ENCODE peak calls at places on chromosomes 16 and 17, in four cellular contexts. M is left ventricle myocardium inferior, J is right lobe of liver, B is transverse colon. R is an unnamed sample. For H3K4me1, the result is how much of the 10 kb centered on the place peaks cover.

GRCh38 chr17:18157354-18157985 is 26.2 kb upstream of the ALKBH5 start:
- DNase-seq in M (no peak), J (no peak), B (no peak), R (no peak)

GRCh38 chr16:74730049-74730683 is 29.5 kb upstream of the MLKL start:
- DNase-seq in M (no peak), J (no peak), B (peak), R (no peak)

GRCh38 chr17:46978489-46979022 is 497 bp downstream of the RPRML start:
- DNase-seq in M (no peak), J (no peak), B (no peak), R (no peak)

GRCh38 chr16:4637501-4638166 is 13.0 kb downstream of the MGRN1 start:
- DNase-seq in M (no peak), J (no peak), B (no peak), R (no peak)

GRCh38 chr16:14523632-14524031 is 106.4 kb downstream of the PARN start:
- DNase-seq in M (no peak), J (no peak), B (no peak), R (no peak)

GRCh38 chr17:82962163-82962720 is 117.2 kb upstream of the METRNL start:
- DNase-seq in M (no peak), J (no peak), B (no peak), R (no peak)

GRCh38 chr16:57532251-57532625 is 4.1 kb downstream of the CCDC102A start:
- DNase-seq in M (peak), J (peak), B (peak), R (peak)

GRCh38 chr16:25868041-25868600 is 176.4 kb downstream of the HS3ST4 start:
- DNase-seq in M (no peak), J (no peak), B (no peak), R (no peak)

GRCh38 chr17:77734371-77735050 is 224.0 kb upstream of the TNRC6C start:
- DNase-seq in M (peak), J (no peak), B (peak), R (peak)

GRCh38 chr17:43200127-43200526 is 11.5 kb upstream of the TMEM106A start:
- DNase-seq in M (no peak), J (no peak), B (no peak), R (no peak)

GRCh38 chr16:31464348-31464769 is 5.1 kb downstream of the ARMC5 start:
- DNase-seq in M (no peak), J (no peak), B (no peak), R (peak)

GRCh38 chr17:54754560-54754959 is 146.1 kb upstream of the TOM1L1 start:
- DNase-seq in M (no peak), J (no peak), B (no peak), R (no peak)
- TF ChIP-seq CTCF in M (no peak), J (peak), B (peak), R (no peak)

DNA sequence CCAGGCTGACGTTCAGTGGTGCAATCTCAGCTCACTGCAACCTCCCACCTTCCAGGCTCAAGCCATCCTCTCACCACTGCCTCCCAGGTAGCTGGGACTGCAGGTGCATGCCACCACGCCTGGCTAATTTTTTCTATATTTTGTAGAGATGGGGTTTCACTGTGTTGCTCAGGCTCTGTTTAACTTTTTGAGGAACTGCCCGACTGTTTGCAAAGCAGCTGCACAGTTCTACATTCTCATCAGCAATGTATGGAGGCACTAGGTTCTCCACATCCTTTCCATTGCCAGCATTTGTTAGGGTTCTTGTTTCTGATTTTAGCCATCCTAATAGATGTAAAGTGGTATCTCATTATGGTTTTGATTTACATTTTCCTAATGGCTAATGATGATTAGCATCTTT is 9.4 kb downstream of the TNRC6A start:
- DNase-seq in M (no peak), J (no peak), B (no peak), R (no peak)
- H3K4me1 ChIP-seq in M (half or more), J (under half), B (half or more), R (half or more)

GRCh38 chr16:80541306-80541694 is 507 bp downstream of the DYNLRB2 start:
- DNase-seq in M (no peak), J (no peak), B (no peak), R (no peak)

GRCh38 chr16:80540516-80541305 is at the start of gene DYNLRB2:
- DNase-seq in M (peak), J (peak), B (peak), R (peak)

GRCh38 chr16:80544326-80544725 is 3.5 kb downstream of the DYNLRB2 start:
- DNase-seq in M (no peak), J (no peak), B (no peak), R (no peak)

GRCh38 chr16:80546249-80546648 is 5.5 kb downstream of the DYNLRB2 start:
- DNase-seq in M (no peak), J (no peak), B (no peak), R (no peak)

GRCh38 chr16:80543162-80543561 is 2.4 kb downstream of the DYNLRB2 start:
- DNase-seq in M (no peak), J (no peak), B (no peak), R (no peak)
- TF ChIP-seq CTCF in M (no peak), J (no peak), B (no peak), R (no peak)

GRCh38 chr17:61202564-61202963 is 197.1 kb upstream of the TBX2 start:
- DNase-seq in M (no peak), J (no peak), B (no peak), R (no peak)
- H3K4me1 ChIP-seq in M (under half), J (under half), B (under half), R (under half)

GRCh38 chr17:79909121-79909520 is 69.9 kb upstream of the CBX4 start:
- DNase-seq in M (no peak), J (peak), B (no peak), R (peak)

GRCh38 chr17:79905832-79906231 is 66.6 kb upstream of the CBX4 start:
- DNase-seq in M (no peak), J (no peak), B (no peak), R (no peak)

GRCh38 chr17:79904865-79905264 is 65.6 kb upstream of the CBX4 start:
- DNase-seq in M (no peak), J (no peak), B (no peak), R (no peak)

GRCh38 chr17:79907855-79908254 is 68.6 kb upstream of the CBX4 start:
- DNase-seq in M (no peak), J (peak), B (peak), R (peak)

GRCh38 chr17:79907217-79907715 is 68.0 kb upstream of the CBX4 start:
- DNase-seq in M (no peak), J (no peak), B (no peak), R (peak)
- TF ChIP-seq CTCF in M (no peak), J (no peak), B (no peak), R (no peak)

GRCh38 chr16:10870137-10870776 is 6.7 kb upstream of the CIITA start:
- DNase-seq in M (no peak), J (no peak), B (no peak), R (no peak)

GRCh38 chr16:10868089-10868488 is 8.9 kb upstream of the CIITA start:
- DNase-seq in M (no peak), J (no peak), B (no peak), R (no peak)

GRCh38 chr16:10866196-10866976 is 10.6 kb upstream of the CIITA start:
- DNase-seq in M (peak), J (peak), B (no peak), R (no peak)

GRCh38 chr16:10868562-10869469 is 8.2 kb upstream of the CIITA start:
- DNase-seq in M (peak), J (peak), B (peak), R (peak)

GRCh38 chr16:10867199-10867598 is 9.8 kb upstream of the CIITA start:
- DNase-seq in M (no peak), J (peak), B (no peak), R (no peak)
- H3K4me1 ChIP-seq in M (half or more), J (under half), B (under half), R (half or more)

DNA sequence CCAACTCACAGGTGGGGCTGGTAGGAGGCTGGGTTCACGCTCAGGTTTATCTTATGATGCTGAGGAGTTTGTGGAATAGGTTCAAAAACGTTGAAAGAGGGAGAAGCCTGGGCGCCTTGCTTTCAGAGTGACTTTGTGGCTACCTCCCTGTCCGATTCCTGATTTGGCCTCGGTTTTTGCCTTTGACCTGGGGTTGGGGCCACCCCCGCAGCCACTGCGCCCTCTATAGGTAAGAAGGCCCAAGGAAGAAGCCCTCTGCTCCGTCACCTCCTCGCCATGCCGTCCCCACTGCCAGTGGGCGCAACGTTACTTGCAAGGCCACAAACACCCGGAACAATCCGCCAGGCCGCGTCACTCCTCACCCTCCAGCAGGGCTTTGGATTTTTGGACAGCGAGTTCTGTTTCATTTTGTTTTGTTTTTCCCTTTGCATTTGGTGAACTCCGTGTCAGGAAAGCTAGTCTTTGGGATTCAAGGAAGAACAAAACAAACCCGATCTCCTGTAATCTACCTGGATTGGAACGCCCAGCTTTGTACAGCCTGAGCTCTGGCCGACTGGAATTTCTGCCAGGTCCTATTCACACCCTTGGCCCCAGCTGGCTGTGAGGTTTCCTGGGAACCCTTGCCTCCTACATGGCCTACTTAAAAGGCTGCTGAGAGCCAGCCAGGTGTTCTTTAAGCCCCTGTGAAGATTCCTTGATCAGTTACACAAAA is 60.7 kb downstream of the TBC1D16 start:
- DNase-seq in M (no peak), J (no peak), B (no peak), R (peak)
- TF ChIP-seq CTCF in M (peak), J (peak), B (peak), R (no peak)